ENCODE peak calls at places on chromosomes 11 and 22, in four cellular contexts. One of them, this sample, is unnamed.

GRCh38 chr11:130999086-130999485 is 82.8 kb upstream of the SNX19 start:
- DNase-seq in HTR-8/SVneo: no peak
- DNase-seq in endothelial cell: no peak
- DNase-seq in GM23248: peak
- DNase-seq in this sample: no peak

GRCh38 chr11:109439684-109440083 is 17.7 kb downstream of the C11orf87 start:
- DNase-seq in endothelial cell: no peak
- DNase-seq in GM23248: no peak
- DNase-seq in HTR-8/SVneo: no peak
- DNase-seq in this sample: no peak

GRCh38 chr11:116790167-116791001 is 1.3 kb downstream of the APOA5 start:
- DNase-seq in HTR-8/SVneo: no peak
- DNase-seq in GM23248: no peak
- DNase-seq in endothelial cell: no peak
- DNase-seq in this sample: no peak

GRCh38 chr11:48083427-48083826 is 103.1 kb downstream of the PTPRJ start:
- DNase-seq in endothelial cell: no peak
- DNase-seq in GM23248: peak
- DNase-seq in HTR-8/SVneo: no peak
- DNase-seq in this sample: no peak

GRCh38 chr22:29040385-29041275 is 21.0 kb downstream of the C22orf31 start:
- DNase-seq in GM23248: peak
- DNase-seq in HTR-8/SVneo: peak
- DNase-seq in endothelial cell: peak
- DNase-seq in this sample: peak

GRCh38 chr11:88508558-88508807 is 170.9 kb upstream of the CTSC start:
- DNase-seq in endothelial cell: peak
- DNase-seq in GM23248: no peak
- DNase-seq in HTR-8/SVneo: no peak
- DNase-seq in this sample: no peak

GRCh38 chr22:43001271-43002197 is 13.4 kb downstream of the PACSIN2 start:
- DNase-seq in endothelial cell: no peak
- DNase-seq in HTR-8/SVneo: no peak
- DNase-seq in GM23248: peak
- DNase-seq in this sample: no peak

GRCh38 chr11:64998690-64999431 is 2.1 kb upstream of the BATF2 start:
- DNase-seq in GM23248: no peak
- DNase-seq in HTR-8/SVneo: no peak
- DNase-seq in endothelial cell: no peak
- DNase-seq in this sample: no peak

GRCh38 chr11:128733440-128734115 is 39.7 kb downstream of the FLI1 start:
- DNase-seq in GM23248: no peak
- DNase-seq in endothelial cell: no peak
- DNase-seq in HTR-8/SVneo: no peak
- DNase-seq in this sample: peak

GRCh38 chr11:115420524-115420923 is 83.7 kb downstream of the CADM1 start:
- DNase-seq in endothelial cell: no peak
- DNase-seq in GM23248: no peak
- DNase-seq in HTR-8/SVneo: no peak
- DNase-seq in this sample: no peak

GRCh38 chr11:20444537-20444936 is 57.0 kb downstream of the PRMT3 start:
- DNase-seq in GM23248: no peak
- DNase-seq in HTR-8/SVneo: no peak
- DNase-seq in endothelial cell: no peak
- DNase-seq in this sample: no peak

GRCh38 chr11:22554221-22554620 is 71.4 kb downstream of the FANCF start:
- DNase-seq in HTR-8/SVneo: no peak
- DNase-seq in endothelial cell: no peak
- DNase-seq in GM23248: no peak
- DNase-seq in this sample: no peak

GRCh38 chr11:134658481-134659080 is 246.5 kb upstream of the B3GAT1 start:
- DNase-seq in HTR-8/SVneo: no peak
- DNase-seq in GM23248: no peak
- DNase-seq in endothelial cell: no peak
- DNase-seq in this sample: no peak

GRCh38 chr22:45777046-45777851 is 105.6 kb downstream of the ATXN10 start:
- DNase-seq in HTR-8/SVneo: no peak
- DNase-seq in GM23248: peak
- DNase-seq in endothelial cell: no peak
- DNase-seq in this sample: peak

GRCh38 chr11:112555491-112556364 is 295.1 kb upstream of the PLET1 start:
- DNase-seq in GM23248: peak
- DNase-seq in HTR-8/SVneo: peak
- DNase-seq in endothelial cell: peak
- DNase-seq in this sample: peak

GRCh38 chr22:37749223-37749622 is 52.4 kb downstream of the TRIOBP start:
- DNase-seq in GM23248: no peak
- DNase-seq in endothelial cell: no peak
- DNase-seq in HTR-8/SVneo: no peak
- DNase-seq in this sample: peak

GRCh38 chr22:20530368-20531153 is 23.2 kb downstream of the MED15 start:
- DNase-seq in endothelial cell: no peak
- DNase-seq in GM23248: peak
- DNase-seq in HTR-8/SVneo: peak
- DNase-seq in this sample: peak

GRCh38 chr11:79182794-79183193 is 258.0 kb downstream of the TENM4 start:
- DNase-seq in endothelial cell: no peak
- DNase-seq in GM23248: peak
- DNase-seq in HTR-8/SVneo: no peak
- DNase-seq in this sample: peak

GRCh38 chr22:30903876-30904460 is 64.6 kb downstream of the MORC2 start:
- DNase-seq in GM23248: no peak
- DNase-seq in HTR-8/SVneo: no peak
- DNase-seq in endothelial cell: no peak
- DNase-seq in this sample: no peak

GRCh38 chr11:20355221-20356219 is 8.0 kb upstream of the HTATIP2 start:
- DNase-seq in HTR-8/SVneo: no peak
- DNase-seq in GM23248: peak
- DNase-seq in endothelial cell: peak
- DNase-seq in this sample: peak

GRCh38 chr22:27241430-27242110 is 560.0 kb downstream of the MN1 start:
- DNase-seq in GM23248: peak
- DNase-seq in HTR-8/SVneo: no peak
- DNase-seq in endothelial cell: no peak
- DNase-seq in this sample: no peak

GRCh38 chr11:105910095-105910715 is 111.8 kb downstream of the MSANTD4 start:
- DNase-seq in HTR-8/SVneo: no peak
- DNase-seq in endothelial cell: no peak
- DNase-seq in GM23248: no peak
- DNase-seq in this sample: no peak

GRCh38 chr22:30664798-30665197 is 2.9 kb downstream of the DUSP18 start:
- DNase-seq in GM23248: no peak
- DNase-seq in endothelial cell: no peak
- DNase-seq in HTR-8/SVneo: no peak
- DNase-seq in this sample: no peak

GRCh38 chr11:66067640-66068039 is 2.4 kb upstream of the PACS1 start:
- DNase-seq in GM23248: no peak
- DNase-seq in HTR-8/SVneo: no peak
- DNase-seq in endothelial cell: no peak
- DNase-seq in this sample: no peak

GRCh38 chr22:22194931-22195264 is 49.7 kb upstream of the VPREB1 start:
- DNase-seq in HTR-8/SVneo: no peak
- DNase-seq in endothelial cell: no peak
- DNase-seq in GM23248: no peak
- DNase-seq in this sample: no peak